ENCODE peak calls at places on chromosome 4, in four cellular contexts. I, N, O and X are unnamed samples.

GRCh38 chr4:56787380-56787779 is 34.1 kb downstream of the SPINK2 start:
- DNase-seq in I (no peak), N (no peak), O (no peak), X (no peak)

GRCh38 chr4:10008208-10009005 is 12.9 kb downstream of the SLC2A9 start:
- DNase-seq in I (no peak), N (no peak), O (peak; percentile 2), X (no peak)

GRCh38 chr4:125104616-125105015 is 210.1 kb upstream of the FAT4 start:
- DNase-seq in I (peak; percentile 9), N (no peak), O (peak; percentile 72), X (no peak)

GRCh38 chr4:154491731-154492249 is at the start of gene DCHS2:
- DNase-seq in I (no peak), N (no peak), O (no peak), X (peak; percentile 16)

GRCh38 chr4:134677209-134677814 is 475.7 kb upstream of the PABPC4L start:
- DNase-seq in I (no peak), N (no peak), O (no peak), X (no peak)

GRCh38 chr4:91598696-91599095 is 705.1 kb upstream of the GRID2 start:
- DNase-seq in I (no peak), N (no peak), O (no peak), X (no peak)

GRCh38 chr4:98662619-98663225 is 4.3 kb upstream of the TSPAN5 start:
- DNase-seq in I (no peak), N (no peak), O (peak; percentile 64), X (no peak)

GRCh38 chr4:141140271-141141205 is 7.3 kb upstream of the RNF150 start:
- DNase-seq in I (no peak), N (no peak), O (peak; percentile 9), X (no peak)

GRCh38 chr4:100985576-100985975 is 361.8 kb downstream of the PPP3CA start:
- DNase-seq in I (no peak), N (no peak), O (no peak), X (no peak)

GRCh38 chr4:7863911-7864681 is 75.6 kb downstream of the AFAP1 start:
- DNase-seq in I (no peak), N (no peak), O (no peak), X (no peak)

GRCh38 chr4:176789955-176790354 is 2.8 kb downstream of the VEGFC start:
- DNase-seq in I (peak; percentile 87), N (no peak), O (peak; percentile 80), X (peak; percentile 36)

GRCh38 chr4:122831515-122832196 is 5.0 kb downstream of the FGF2 start:
- DNase-seq in I (no peak), N (no peak), O (no peak), X (no peak)

GRCh38 chr4:7740866-7741525 is 198.7 kb downstream of the AFAP1 start:
- DNase-seq in I (no peak), N (no peak), O (no peak), X (no peak)

GRCh38 chr4:94208268-94208667 is 603 bp downstream of the SMARCAD1 start:
- DNase-seq in I (no peak), N (no peak), O (no peak), X (no peak)